ENCODE peak calls at places on chromosomes 1 and 21, in seven cellular contexts. Q is ELF-1; O is HT-29; Z is NCI-H82; W is progenitor cell of endocrine pancreas; R is CD8-positive, alpha-beta T cell; F is activated T-cell treated with anti-CD3 and anti-CD28 coated beads for 24 hours. V is an unnamed sample.

GRCh38 chr1:173405758-173406344 is 71.3 kb upstream of the PRDX6 start:
- DNase-seq in F (no peak), Z (no peak), Q (no peak), O (no peak), W (no peak), R (no peak), V (no peak)

GRCh38 chr1:201502511-201502857 is 4.4 kb downstream of the CSRP1 start:
- DNase-seq in Q (no peak), O (no peak), F (no peak), W (no peak), R (no peak), Z (no peak), V (no peak)

GRCh38 chr1:36706416-36706815 is 223.7 kb upstream of the CSF3R start:
- DNase-seq in Z (no peak), Q (no peak), O (no peak), W (no peak), R (no peak), F (no peak), V (no peak)

GRCh38 chr21:17921579-17922530 is 102.7 kb upstream of the C21orf91 start:
- DNase-seq in Z (peak), Q (no peak), R (no peak), W (no peak), F (no peak), O (no peak), V (no peak)

GRCh38 chr1:2212542-2213491 is 15.3 kb upstream of the SKI start:
- DNase-seq in W (no peak), F (no peak), O (peak), R (peak), Z (no peak), Q (peak), V (peak)

GRCh38 chr1:229227298-229227919 is 43.5 kb upstream of the RAB4A start:
- DNase-seq in Q (peak), W (peak), O (peak), Z (peak), F (peak), R (peak), V (peak)

GRCh38 chr1:243964915-243965314 is 86.2 kb upstream of the ZBTB18 start:
- DNase-seq in R (no peak), O (no peak), W (no peak), Q (no peak), Z (no peak), F (no peak), V (no peak)

GRCh38 chr1:227315500-227316346 is 2.6 kb downstream of the CDC42BPA start:
- DNase-seq in W (no peak), Z (peak), R (no peak), Q (no peak), F (no peak), O (peak), V (peak)

GRCh38 chr1:150563340-150564038 is 14.3 kb downstream of the ADAMTSL4 start:
- DNase-seq in O (peak), W (no peak), R (peak), Z (no peak), F (no peak), Q (no peak), V (no peak)

GRCh38 chr1:192654607-192655389 is 18.9 kb downstream of the RGS13 start:
- DNase-seq in O (no peak), F (no peak), Z (peak), R (no peak), W (no peak), Q (no peak), V (no peak)

GRCh38 chr1:1777950-1778826 is at the start of gene NADK:
- DNase-seq in F (peak), O (peak), W (peak), R (peak), Q (peak), Z (peak), V (peak)